ENCODE peak calls at places on chromosome 12, in six cellular contexts. I is fibroblast of lung, K is GM23338, W is kidney epithelial cell, N is transverse colon, O is PC-3. T is an unnamed sample.

GRCh38 chr12:120361506-120362208 is 7.3 kb downstream of the MSI1 start:
- DNase-seq in K (peak; percentile 97), O (no peak), N (peak; percentile 28), W (peak; percentile 12), I (peak; percentile 74), T (peak; percentile 30)

GRCh38 chr12:68870443-68870842 is 62.5 kb downstream of the MDM2 start:
- DNase-seq in O (no peak), N (no peak), I (no peak), W (no peak), K (no peak), T (no peak)

GRCh38 chr12:64735447-64735846 is 23.8 kb downstream of the GNS start:
- DNase-seq in K (no peak), W (no peak), O (no peak), I (no peak), N (no peak), T (no peak)

GRCh38 chr12:49548822-49549648 is 10.2 kb downstream of the KCNH3 start:
- DNase-seq in N (peak; percentile 17), I (peak; percentile 20), W (no peak), K (peak; percentile 73), O (no peak), T (no peak)

GRCh38 chr12:69189378-69189978 is 49.9 kb upstream of the CPSF6 start:
- DNase-seq in I (no peak), N (no peak), K (peak; percentile 59), O (peak; percentile 10), W (no peak), T (no peak)

GRCh38 chr12:62254967-62255366 is 5.2 kb upstream of the USP15 start:
- DNase-seq in N (no peak), I (no peak), O (no peak), W (no peak), K (no peak), T (no peak)

GRCh38 chr12:111636209-111636928 is 37.3 kb upstream of the ATXN2 start:
- DNase-seq in W (no peak), I (peak; percentile 80), N (peak; percentile 23), K (peak; percentile 85), O (no peak), T (peak; percentile 61)

GRCh38 chr12:94875525-94875924 is 128.0 kb downstream of the NDUFA12 start:
- DNase-seq in K (peak; percentile 63), I (peak; percentile 28), O (peak; percentile 58), N (no peak), W (peak; percentile 43), T (peak; percentile 2)

GRCh38 chr12:93848453-93849120 is 171.4 kb downstream of the CRADD start:
- DNase-seq in W (no peak), K (no peak), O (peak; percentile 13), I (no peak), N (peak; percentile 21), T (no peak)

GRCh38 chr12:131112690-131113290 is 159.1 kb downstream of the ADGRD1 start:
- DNase-seq in O (no peak), I (no peak), W (no peak), K (no peak), N (no peak), T (no peak)

GRCh38 chr12:115598827-115599226 is 678.7 kb downstream of the MED13L start:
- DNase-seq in K (peak; percentile 34), I (peak; percentile 16), O (no peak), N (peak; percentile 17), W (no peak), T (no peak)

GRCh38 chr12:27193854-27194544 is 50.1 kb upstream of the STK38L start:
- DNase-seq in W (no peak), K (no peak), I (peak; percentile 90), O (no peak), N (peak; percentile 30), T (peak; percentile 80)

GRCh38 chr12:47634127-47634526 is 71.7 kb downstream of the RPAP3 start:
- DNase-seq in O (no peak), K (no peak), W (no peak), I (no peak), N (no peak), T (no peak)

DNA sequence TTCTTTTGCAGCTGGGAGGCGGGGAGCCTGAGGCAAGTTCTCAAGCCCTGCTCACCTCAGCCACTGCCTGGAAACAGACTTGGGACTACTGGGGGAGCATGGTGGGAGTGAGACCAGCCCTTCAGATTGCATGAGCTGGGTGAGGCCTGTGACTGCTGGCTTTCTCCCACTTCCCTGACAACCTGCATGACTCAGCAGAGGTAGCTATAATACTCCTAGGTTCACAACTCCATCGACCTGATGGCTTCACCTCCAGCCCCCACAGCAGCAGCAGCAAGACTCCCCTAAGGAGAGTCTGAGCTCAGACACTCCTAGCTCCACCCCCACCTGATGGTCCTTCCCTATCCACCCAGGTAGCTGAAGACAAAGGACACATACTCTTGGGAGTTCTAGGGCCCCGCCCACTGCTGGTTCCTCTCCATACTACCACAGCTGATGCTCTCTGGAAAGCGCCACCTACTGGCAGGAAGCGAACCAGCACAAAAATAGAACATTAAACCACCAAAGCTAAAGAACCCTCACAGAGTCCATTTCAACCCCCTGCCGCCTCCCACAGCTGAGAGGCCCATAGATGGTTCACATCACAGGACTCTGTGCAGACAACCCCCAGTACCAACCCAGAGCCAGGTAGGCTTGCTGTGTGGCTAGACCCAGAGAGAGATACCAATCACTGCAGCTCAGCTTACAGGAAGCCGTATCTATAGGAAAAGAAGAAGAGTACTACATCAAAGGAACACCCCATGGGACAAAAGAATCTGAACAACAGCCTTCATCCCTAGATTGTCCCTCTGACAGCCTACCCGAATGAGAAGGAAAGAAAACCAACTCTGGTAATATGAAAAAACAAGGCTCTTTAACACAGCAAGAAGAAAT is 68.7 kb downstream of the RPAP3 start:
- DNase-seq in O (peak; percentile 77), K (peak; percentile 94), W (no peak), I (no peak), N (peak; percentile 25), T (no peak)
- TF ChIP-seq CTCF in O (peak; percentile 87), K (peak; percentile 82), W (peak; percentile 53), I (peak; percentile 42), N (peak; percentile 36), T (peak; percentile 77)

GRCh38 chr12:7638764-7639570 is 26.7 kb downstream of the APOBEC1 start:
- DNase-seq in I (peak; percentile 85), N (peak; percentile 75), K (peak; percentile 97), O (peak; percentile 77), W (peak; percentile 12), T (peak; percentile 70)

GRCh38 chr12:7637641-7638040 is 28.1 kb downstream of the APOBEC1 start:
- DNase-seq in W (no peak), N (no peak), I (no peak), K (no peak), O (no peak), T (no peak)

GRCh38 chr12:7642287-7642686 is 23.4 kb downstream of the APOBEC1 start:
- DNase-seq in W (no peak), O (no peak), K (no peak), N (no peak), I (no peak), T (no peak)

GRCh38 chr12:7642876-7643309 is 22.8 kb downstream of the APOBEC1 start:
- DNase-seq in I (peak; percentile 9), K (peak; percentile 72), N (no peak), O (peak; percentile 42), W (no peak), T (no peak)

DNA sequence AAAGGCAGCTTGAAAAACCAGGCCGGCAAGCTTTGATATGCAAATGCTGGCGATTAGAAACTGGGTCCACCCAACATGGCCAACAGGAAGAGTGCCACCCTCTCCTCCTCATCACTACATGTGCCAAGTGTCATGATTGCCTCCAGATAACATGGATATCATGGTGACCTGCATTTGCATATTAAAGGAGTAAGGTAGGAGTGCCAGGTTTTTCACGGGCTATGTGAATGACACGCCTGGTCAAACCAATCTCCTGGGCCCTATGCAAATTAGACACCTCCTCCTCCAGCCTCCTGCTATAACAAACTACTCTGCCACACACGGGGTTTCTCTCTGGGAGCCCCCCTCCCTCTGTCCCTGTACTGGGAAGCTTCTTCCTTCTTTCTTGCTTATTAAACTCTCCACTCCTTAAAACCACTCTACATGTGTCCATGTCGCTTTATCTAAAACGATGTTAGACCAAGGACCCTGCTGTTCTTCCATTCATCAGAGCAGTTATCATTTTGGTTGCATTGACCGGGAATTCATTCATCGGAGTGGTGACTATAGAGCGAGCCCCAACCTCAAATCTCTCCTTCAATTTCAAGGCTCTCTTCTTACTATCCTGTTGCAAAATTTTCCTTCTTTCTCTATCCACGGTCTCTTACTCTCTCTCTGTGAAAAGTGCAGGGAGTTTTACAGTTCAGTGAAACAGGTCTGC is 27.5 kb downstream of the APOBEC1 start:
- DNase-seq in N (no peak), O (no peak), I (no peak), K (peak; percentile 91), W (no peak), T (no peak)
- H3K4me3 ChIP-seq in N (no peak overlapping the region), O (peak overlapping the region; percentile 37), I (no peak overlapping the region), K (peak overlapping the region; percentile 58), W (no peak overlapping the region), T (no peak overlapping the region)

DNA sequence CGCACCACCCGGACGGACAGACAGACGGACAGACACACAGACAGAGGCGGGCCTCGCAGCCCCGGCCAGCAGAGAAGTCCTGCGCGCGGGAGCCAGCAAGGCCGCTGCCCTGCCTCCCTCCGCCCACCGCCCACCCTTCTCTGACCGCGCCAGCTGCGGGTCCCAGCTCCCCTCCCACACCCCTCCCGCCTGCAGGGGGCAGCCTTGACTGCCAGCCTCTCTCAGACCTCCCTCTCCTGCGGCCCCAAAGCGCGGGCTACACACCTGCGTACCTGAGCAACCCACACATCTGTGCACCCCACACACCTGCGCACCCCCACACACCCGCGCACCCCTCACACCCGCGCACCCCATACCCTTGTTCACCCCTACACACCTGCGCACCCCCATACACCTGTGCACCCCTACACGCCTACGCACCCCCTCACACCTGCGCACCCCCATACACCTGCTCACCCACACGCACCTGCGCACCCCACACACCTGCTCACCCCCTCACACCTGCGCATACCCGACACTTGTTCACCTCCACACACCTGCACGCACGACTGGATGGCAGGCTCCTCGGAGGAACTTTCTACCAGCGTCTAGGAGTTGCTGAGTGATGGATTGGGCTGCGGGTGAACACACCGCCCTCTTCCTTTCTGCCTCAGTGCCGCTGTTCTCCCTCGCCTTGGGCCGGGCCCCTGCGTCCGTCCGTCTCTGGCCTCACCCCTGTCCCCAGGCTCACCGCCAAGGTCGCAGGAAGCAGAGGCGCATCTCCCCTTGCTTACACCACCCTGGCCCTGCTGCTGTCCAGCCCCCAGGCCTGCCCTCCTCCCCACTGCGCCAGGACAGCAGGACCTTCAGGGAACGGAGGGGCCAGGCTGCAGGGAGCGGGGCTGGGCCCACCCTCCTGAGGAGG is 20.8 kb upstream of the TMEM106C start:
- DNase-seq in O (no peak), N (no peak), K (peak; percentile 93), I (no peak), W (no peak), T (no peak)
- TF ChIP-seq CTCF in O (peak; percentile 23), N (no peak), K (peak; percentile 87), I (peak; percentile 20), W (peak; percentile 73), T (no peak)

DNA sequence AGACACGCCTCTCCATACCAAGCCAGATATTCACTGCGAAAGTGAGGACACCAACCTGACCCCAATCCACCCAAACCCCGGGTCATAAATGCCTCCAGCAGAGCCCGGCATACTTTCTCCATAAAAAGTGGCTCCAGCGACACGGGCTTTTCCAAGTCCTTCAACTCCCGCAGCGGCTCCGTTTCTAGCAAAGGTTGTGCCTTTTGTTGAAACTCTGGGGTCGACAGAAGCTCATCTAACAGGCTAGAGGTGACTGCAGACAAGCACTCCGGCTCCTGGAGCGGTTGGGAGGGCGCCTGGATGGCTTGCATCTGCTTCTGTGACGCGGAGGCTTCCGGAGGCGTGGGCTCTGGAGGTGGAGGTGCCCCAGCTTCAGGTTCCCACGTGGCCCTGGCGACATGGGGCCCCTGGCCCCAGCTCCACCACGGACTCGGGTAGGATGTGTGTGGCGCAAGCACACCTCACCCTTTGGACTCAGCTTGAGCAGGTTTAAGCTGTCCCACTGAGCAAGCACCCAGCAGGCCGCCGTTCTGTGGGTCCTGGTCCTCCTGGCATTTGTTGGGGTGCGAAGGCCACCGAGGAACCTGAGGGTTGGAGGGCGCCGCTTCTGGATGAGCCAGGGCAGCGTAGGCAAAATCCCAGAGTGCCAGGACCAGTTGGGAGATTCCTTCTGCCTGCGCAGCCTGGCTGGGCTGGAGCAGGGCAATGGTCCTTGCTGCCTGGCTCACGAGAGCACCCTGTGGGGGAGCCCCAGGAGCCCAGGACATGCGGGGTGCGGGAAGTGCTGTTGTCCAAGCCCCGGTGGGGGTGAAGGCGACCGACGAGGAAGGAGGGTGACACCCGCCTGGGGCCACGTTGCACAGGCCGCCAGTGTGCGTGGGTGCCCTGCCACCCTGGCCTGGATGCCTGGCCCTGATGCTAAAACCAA is 186.3 kb downstream of the ALG10 start:
- DNase-seq in O (no peak), W (no peak), I (no peak), N (no peak), K (no peak), T (no peak)
- H3K4me3 ChIP-seq in O (no peak overlapping the region), W (no peak overlapping the region), I (no peak overlapping the region), N (no peak overlapping the region), K (no peak overlapping the region), T (no peak overlapping the region)

T was measured in HFF-Myc.